ENCODE peak calls at places on chromosome 4, in eight cellular contexts. I is cardiac muscle cell, V is fibroblast of mammary gland, F is fibroblast of the aortic adventitia, U is PC-9, M is cardiac fibroblast, D is heart right ventricle, H is left ventricle myocardium inferior. B is an unnamed sample.
A peak's percentile ranks its signal among the peaks of the same experiment; 100 is the strongest.

GRCh38 chr4:124177647-124178425 is 534.7 kb downstream of the ANKRD50 start:
- DNase-seq in I (no peak), H (no peak), M (peak; percentile 92), U (peak; percentile 95), F (peak; percentile 84), D (no peak), V (peak; percentile 90), B (no peak)

GRCh38 chr4:108359130-108359709 is 190.5 kb upstream of the LEF1 start:
- DNase-seq in D (no peak), I (no peak), F (no peak), U (no peak), M (no peak), V (no peak), H (no peak), B (peak; percentile 100)

GRCh38 chr4:88021824-88022223 is 14.4 kb downstream of the PKD2 start:
- DNase-seq in V (peak; percentile 49), U (no peak), F (peak; percentile 14), I (no peak), D (no peak), H (no peak), M (peak; percentile 49), B (no peak)

GRCh38 chr4:169485791-169486742 is 126.3 kb downstream of the NEK1 start:
- DNase-seq in D (no peak), U (peak; percentile 43), I (peak; percentile 38), M (peak; percentile 79), V (peak; percentile 73), F (peak; percentile 81), H (no peak), B (peak; percentile 45)

GRCh38 chr4:156885374-156885773 is 86.2 kb downstream of the PDGFC start:
- DNase-seq in I (no peak), F (no peak), D (no peak), V (no peak), U (no peak), H (no peak), M (no peak), B (no peak)

GRCh38 chr4:140703463-140703862 is 52.7 kb downstream of the TBC1D9 start:
- DNase-seq in H (no peak), F (peak; percentile 74), U (no peak), M (peak; percentile 11), V (peak; percentile 41), I (no peak), D (no peak), B (no peak)

GRCh38 chr4:109912706-109913621 is at the start of gene EGF:
- DNase-seq in I (peak; percentile 42), V (peak; percentile 42), F (peak; percentile 40), D (peak; percentile 9), U (no peak), M (peak; percentile 34), H (no peak), B (no peak)

GRCh38 chr4:184383497-184384055 is 90.8 kb downstream of the IRF2 start:
- DNase-seq in H (no peak), F (peak; percentile 98), D (no peak), V (peak; percentile 98), M (peak; percentile 97), U (peak; percentile 89), I (no peak), B (no peak)

GRCh38 chr4:39037491-39037825 is 5.2 kb upstream of the TMEM156 start:
- DNase-seq in M (peak; percentile 75), I (no peak), D (no peak), U (peak; percentile 67), H (no peak), V (no peak), F (no peak), B (no peak)

GRCh38 chr4:32025840-32026459 is 1305.8 kb downstream of the PCDH7 start:
- DNase-seq in I (peak; percentile 82), D (no peak), M (peak; percentile 40), F (peak; percentile 30), U (no peak), V (peak; percentile 10), H (no peak), B (no peak)

GRCh38 chr4:44916406-44916805 is 190.1 kb upstream of the GNPDA2 start:
- DNase-seq in F (peak; percentile 15), M (peak; percentile 27), U (no peak), I (no peak), V (peak; percentile 62), H (no peak), D (no peak), B (no peak)

GRCh38 chr4:172996571-172997216 is 171.9 kb upstream of the GALNT7 start:
- DNase-seq in M (peak; percentile 89), H (no peak), F (peak; percentile 84), V (peak; percentile 92), D (no peak), U (no peak), I (no peak), B (no peak)

GRCh38 chr4:44522761-44523445 is 74.3 kb upstream of the KCTD8 start:
- DNase-seq in F (no peak), H (no peak), V (no peak), U (no peak), D (no peak), M (peak; percentile 13), I (no peak), B (no peak)

GRCh38 chr4:78069859-78070258 is 12.7 kb downstream of the FRAS1 start:
- DNase-seq in I (no peak), V (no peak), U (no peak), D (no peak), F (no peak), M (no peak), H (no peak), B (no peak)

GRCh38 chr4:177562859-177563258 is 120.6 kb upstream of the AGA start:
- DNase-seq in F (no peak), I (no peak), U (no peak), M (no peak), H (no peak), V (no peak), D (no peak), B (no peak)

GRCh38 chr4:111031180-111031579 is 408.3 kb upstream of the PITX2 start:
- DNase-seq in U (no peak), M (no peak), I (no peak), D (no peak), H (no peak), V (peak; percentile 30), F (no peak), B (no peak)

GRCh38 chr4:128455480-128455879 is 167.9 kb upstream of the PGRMC2 start:
- DNase-seq in I (no peak), F (no peak), V (no peak), H (no peak), M (no peak), U (no peak), D (no peak), B (no peak)

GRCh38 chr4:100367451-100367850 is 150.4 kb downstream of the EMCN start:
- DNase-seq in D (no peak), H (no peak), V (no peak), U (no peak), F (no peak), M (no peak), I (no peak), B (no peak)

GRCh38 chr4:43846111-43846587 is 602.5 kb downstream of the KCTD8 start:
- DNase-seq in V (no peak), H (no peak), F (no peak), I (no peak), U (no peak), D (peak; percentile 4), M (no peak), B (no peak)

GRCh38 chr4:66558651-66559050 is 888.4 kb upstream of the EPHA5 start:
- DNase-seq in F (peak; percentile 70), H (no peak), M (peak; percentile 49), D (no peak), V (no peak), I (no peak), U (no peak), B (no peak)
- H3K4me3 ChIP-seq in F (no peak overlapping the region), H (no peak overlapping the region), M (no peak overlapping the region), D (no peak overlapping the region), V (no peak overlapping the region), I (no peak overlapping the region), U (no peak overlapping the region), B (no peak overlapping the region)

DNA sequence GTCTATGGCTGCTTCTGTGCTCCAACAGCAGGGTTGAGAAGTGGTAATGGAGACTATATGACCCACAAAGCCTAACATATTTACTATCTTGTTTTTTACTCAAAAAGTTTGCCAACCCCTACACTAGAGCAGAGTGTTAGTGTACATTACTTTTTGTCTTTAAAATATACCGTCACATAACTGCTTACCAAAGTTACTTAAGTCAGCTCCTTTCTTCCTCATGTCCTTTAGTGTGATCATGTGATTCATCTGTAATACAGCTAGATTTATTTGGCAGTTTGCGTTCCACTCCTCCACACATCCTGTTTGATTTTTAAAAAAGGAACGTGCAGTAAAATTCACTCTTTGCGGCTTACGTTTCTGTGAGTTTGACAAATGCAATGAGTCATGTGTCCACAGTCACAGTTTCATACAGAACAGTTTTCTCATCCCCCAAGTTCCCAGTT is 162.4 kb upstream of the GPRIN3 start:
- DNase-seq in H (no peak), V (peak; percentile 99), F (peak; percentile 89), U (no peak), I (no peak), D (no peak), M (peak; percentile 97), B (no peak)
- H3K4me3 ChIP-seq in H (no peak overlapping the region), V (no peak overlapping the region), F (no peak overlapping the region), U (no peak overlapping the region), I (no peak overlapping the region), D (no peak overlapping the region), M (no peak overlapping the region), B (no peak overlapping the region)

GRCh38 chr4:2402453-2402852 is 16.0 kb downstream of the ZFYVE28 start:
- DNase-seq in H (no peak), D (no peak), M (no peak), V (no peak), F (no peak), U (no peak), I (no peak), B (no peak)

GRCh38 chr4:2402941-2403340 is 15.5 kb downstream of the ZFYVE28 start:
- DNase-seq in U (no peak), I (no peak), H (no peak), M (no peak), D (no peak), F (no peak), V (no peak), B (no peak)

GRCh38 chr4:2401610-2401983 is 16.8 kb downstream of the ZFYVE28 start:
- DNase-seq in D (no peak), I (no peak), M (no peak), F (no peak), H (no peak), V (no peak), U (no peak), B (no peak)

GRCh38 chr4:2400841-2401609 is 17.4 kb downstream of the ZFYVE28 start:
- DNase-seq in I (no peak), H (no peak), D (no peak), F (no peak), M (no peak), V (no peak), U (no peak), B (no peak)

GRCh38 chr4:2402053-2402452 is 16.4 kb downstream of the ZFYVE28 start:
- DNase-seq in H (peak; percentile 73), V (no peak), I (peak; percentile 89), U (no peak), F (peak; percentile 36), M (peak; percentile 52), D (peak; percentile 65), B (no peak)
- H3K4me3 ChIP-seq in H (peak overlapping the region; percentile 56), V (peak overlapping the region; percentile 10), I (no peak overlapping the region), U (no peak overlapping the region), F (peak overlapping the region; percentile 53), M (peak overlapping the region; percentile 17), D (peak overlapping the region; percentile 5), B (no peak overlapping the region)

DNA sequence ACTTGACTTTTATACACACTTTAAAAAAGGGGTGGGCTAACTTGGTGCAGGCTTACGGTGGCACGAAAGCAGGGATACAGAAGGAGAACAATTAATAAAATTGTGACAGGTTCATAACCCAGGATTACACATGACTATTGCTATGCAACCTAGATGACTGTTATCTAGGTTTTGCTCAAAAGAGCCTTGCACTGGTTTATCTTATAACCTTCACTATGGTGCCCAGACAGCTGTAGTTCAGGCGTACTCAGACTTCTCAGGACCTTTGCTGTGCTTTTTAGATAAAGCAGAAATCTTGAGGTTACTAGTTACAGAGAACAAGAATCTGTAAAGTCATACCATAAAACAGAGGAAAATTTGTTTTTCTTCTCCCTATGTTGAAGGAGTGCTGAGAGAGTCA is 44.4 kb downstream of the UGT2A3 start:
- DNase-seq in H (no peak), D (no peak), U (no peak), F (peak; percentile 75), M (no peak), I (no peak), V (no peak), B (no peak)
- H3K4me3 ChIP-seq in H (no peak overlapping the region), D (no peak overlapping the region), U (no peak overlapping the region), F (no peak overlapping the region), M (no peak overlapping the region), I (no peak overlapping the region), V (no peak overlapping the region), B (no peak overlapping the region)